ENCODE peak calls at places on chromosome 22, in four cellular contexts. O is HCT116, Q is K562, I is HepG2. D is an unnamed sample.

GRCh38 chr22:42648368-42649260 is 578 bp downstream of the CYB5R3 start:
- DNase-seq in Q (no peak), O (no peak), I (peak), D (no peak)

GRCh38 chr22:19903513-19903912 is 38.1 kb upstream of the COMT start:
- DNase-seq in Q (no peak), O (no peak), I (no peak), D (no peak)

GRCh38 chr22:22752556-22753477 is 108.4 kb downstream of the GGTLC2 start:
- DNase-seq in I (no peak), O (no peak), Q (peak), D (no peak)

GRCh38 chr22:16932577-16932976 is 75.4 kb downstream of the GAB4 start:
- DNase-seq in Q (no peak), O (no peak), I (peak), D (no peak)

GRCh38 chr22:25131198-25131887 is 68.3 kb upstream of the CRYBB3 start:
- DNase-seq in O (no peak), I (no peak), Q (no peak), D (no peak)

GRCh38 chr22:29216873-29217666 is 11.4 kb downstream of the EMID1 start:
- DNase-seq in I (peak), Q (no peak), O (no peak), D (no peak)

GRCh38 chr22:30206964-30207363 is 39.6 kb downstream of the LIF start:
- DNase-seq in O (peak), I (peak), Q (no peak), D (peak)

GRCh38 chr22:17665884-17666283 is 27.3 kb downstream of the BCL2L13 start:
- DNase-seq in O (no peak), Q (no peak), I (no peak), D (no peak)

GRCh38 chr22:41197808-41198585 is 7.1 kb upstream of the L3MBTL2 start:
- DNase-seq in I (no peak), Q (peak), O (no peak), D (no peak)

GRCh38 chr22:29310863-29311339 is 4.5 kb downstream of the GAS2L1 start:
- DNase-seq in I (peak), O (peak), Q (peak), D (no peak)

GRCh38 chr22:20582171-20582511 is 74.7 kb downstream of the MED15 start:
- DNase-seq in O (no peak), I (no peak), Q (no peak), D (no peak)

GRCh38 chr22:22948651-22949611 is 61.3 kb downstream of the IGLL5 start:
- DNase-seq in O (no peak), I (no peak), Q (peak), D (no peak)

GRCh38 chr22:28442264-28442950 is 237.2 kb downstream of the TTC28 start:
- DNase-seq in Q (peak), O (peak), I (peak), D (no peak)

GRCh38 chr22:29704528-29705285 is 15.1 kb upstream of the CABP7 start:
- DNase-seq in Q (no peak), O (no peak), I (peak), D (no peak)

GRCh38 chr22:27019827-27020226 is 362.4 kb downstream of the MIAT start:
- DNase-seq in O (no peak), Q (no peak), I (no peak), D (no peak)

GRCh38 chr22:19751497-19752245 is 8.9 kb upstream of the TBX1 start:
- DNase-seq in I (no peak), Q (no peak), O (no peak), D (no peak)

GRCh38 chr22:20121856-20122415 is 4.9 kb upstream of the TRMT2A start:
- DNase-seq in Q (no peak), O (no peak), I (no peak), D (no peak)

GRCh38 chr22:24583221-24583971 is 9.5 kb downstream of the LRRC75B start:
- DNase-seq in I (peak), O (no peak), Q (no peak), D (no peak)

GRCh38 chr22:33720166-33720878 is 200.0 kb downstream of the LARGE1 start:
- DNase-seq in Q (no peak), I (peak), O (no peak), D (no peak)

GRCh38 chr22:19817561-19818263 is 37.0 kb downstream of the GNB1L start:
- DNase-seq in Q (no peak), I (no peak), O (no peak), D (no peak)

GRCh38 chr22:49177666-49178065 is 650.0 kb downstream of the BRD1 start:
- DNase-seq in I (no peak), Q (no peak), O (no peak), D (no peak)

GRCh38 chr22:49423125-49423650 is 404.5 kb downstream of the BRD1 start:
- DNase-seq in I (no peak), O (no peak), Q (no peak), D (no peak)

GRCh38 chr22:26660961-26661578 is 3.7 kb downstream of the MIAT start:
- DNase-seq in Q (no peak), O (no peak), I (no peak), D (no peak)

GRCh38 chr22:26579331-26579886 is 10.5 kb downstream of the TPST2 start:
- DNase-seq in O (no peak), Q (no peak), I (no peak), D (no peak)

DNA sequence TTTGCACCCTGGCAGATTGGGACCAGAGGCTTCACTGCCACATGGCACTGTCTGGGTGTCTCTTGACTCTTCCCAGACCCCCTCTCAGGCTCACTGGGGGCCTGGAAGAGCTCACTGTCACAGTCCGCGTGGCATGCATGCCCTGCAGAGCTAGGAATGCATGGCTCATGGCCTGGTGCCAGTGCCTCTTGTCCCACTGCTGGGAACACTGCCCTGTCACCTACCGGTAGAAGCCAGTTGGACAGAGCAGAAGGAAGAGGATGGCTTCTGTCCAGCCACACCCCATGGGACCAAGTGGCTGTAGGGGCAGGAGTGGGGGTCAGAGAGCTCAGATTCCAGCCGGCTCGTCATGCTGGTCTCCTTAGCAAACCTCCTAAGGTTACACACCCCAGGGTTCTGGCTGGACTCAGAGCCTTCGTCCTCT is 29.7 kb downstream of the MB start:
- DNase-seq in O (no peak), Q (no peak), I (no peak), D (no peak)
- TF ChIP-seq TCF7L2 in O (no peak), Q (no peak), I (no peak), D (no peak)

GRCh38 chr22:44345872-44346271 is 33.1 kb upstream of the SHISAL1 start:
- DNase-seq in Q (no peak), I (no peak), O (no peak), D (no peak)
- TF ChIP-seq POLR2AphosphoS5 in Q (no peak), I (no peak), O (no peak), D (no peak)

GRCh38 chr22:50606561-50607365 is 6.2 kb downstream of the MAPK8IP2 start:
- DNase-seq in Q (no peak), O (no peak), I (no peak), D (no peak)
- TF ChIP-seq TCF7L2 in Q (no peak), O (no peak), I (no peak), D (no peak)

GRCh38 chr22:32380991-32381390 is 23.3 kb downstream of the RFPL3 start:
- DNase-seq in O (no peak), Q (no peak), I (no peak), D (no peak)

GRCh38 chr22:32376681-32377080 is 19.0 kb downstream of the RFPL3 start:
- DNase-seq in O (no peak), Q (no peak), I (no peak), D (no peak)

GRCh38 chr22:32378703-32379272 is 21.1 kb downstream of the RFPL3 start:
- DNase-seq in O (peak), Q (peak), I (peak), D (no peak)

GRCh38 chr22:32375678-32376450 is 18.2 kb downstream of the RFPL3 start:
- DNase-seq in Q (no peak), O (no peak), I (no peak), D (no peak)
- TF ChIP-seq POLR2AphosphoS5 in Q (no peak), O (no peak), I (no peak), D (no peak)

GRCh38 chr22:47221840-47222615 is 459.6 kb downstream of the TBC1D22A start:
- DNase-seq in I (no peak), Q (no peak), O (no peak), D (no peak)

GRCh38 chr22:47218671-47219070 is 456.2 kb downstream of the TBC1D22A start:
- DNase-seq in I (no peak), Q (no peak), O (no peak), D (no peak)

GRCh38 chr22:47215851-47216250 is 453.4 kb downstream of the TBC1D22A start:
- DNase-seq in Q (no peak), O (no peak), I (no peak), D (no peak)

GRCh38 chr22:47220752-47221151 is 458.3 kb downstream of the TBC1D22A start:
- DNase-seq in O (no peak), Q (no peak), I (no peak), D (no peak)

GRCh38 chr22:47219789-47220188 is 457.3 kb downstream of the TBC1D22A start:
- DNase-seq in I (no peak), Q (no peak), O (no peak), D (no peak)
- TF ChIP-seq TCF7L2 in I (no peak), Q (no peak), O (no peak), D (no peak)

GRCh38 chr22:31250740-31251330 is 38.7 kb downstream of the LIMK2 start:
- DNase-seq in Q (no peak), I (peak), O (no peak), D (no peak)
- TF ChIP-seq POLR2AphosphoS5 in Q (no peak), I (no peak), O (no peak), D (no peak)

DNA sequence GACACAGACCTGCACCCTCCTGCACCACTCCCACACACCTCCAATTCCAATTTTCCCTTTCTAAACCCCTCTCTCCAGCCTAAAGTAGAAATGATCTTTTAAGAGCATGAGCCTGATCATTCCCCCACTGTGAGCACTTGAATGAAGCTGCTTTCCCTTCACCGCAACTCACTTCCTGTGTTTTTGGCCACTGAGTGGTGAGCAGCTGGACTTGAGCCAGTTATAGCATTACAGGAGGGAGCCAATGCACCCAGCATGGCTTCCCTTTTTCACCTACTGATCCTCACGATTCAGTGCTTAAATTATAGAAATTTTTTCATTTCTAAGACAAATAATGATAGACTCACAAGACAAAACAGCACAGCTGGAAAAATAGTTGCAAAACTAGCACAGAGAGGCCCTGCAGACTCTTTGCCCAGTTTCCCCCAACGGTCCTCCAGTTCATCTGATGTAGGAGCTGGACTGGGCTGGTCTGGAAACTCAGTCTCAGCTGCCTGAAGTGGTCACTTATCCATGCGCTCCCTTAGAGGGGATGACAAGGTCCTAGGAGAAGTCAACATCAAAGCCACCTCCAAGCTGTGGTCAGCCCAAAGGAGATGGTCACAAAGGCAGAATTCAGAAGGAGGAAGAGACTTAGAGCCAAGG is 9.8 kb upstream of the APOL4 start:
- DNase-seq in I (no peak), Q (no peak), O (no peak), D (no peak)
- TF ChIP-seq TCF7L2 in I (no peak), Q (no peak), O (no peak), D (no peak)

DNA sequence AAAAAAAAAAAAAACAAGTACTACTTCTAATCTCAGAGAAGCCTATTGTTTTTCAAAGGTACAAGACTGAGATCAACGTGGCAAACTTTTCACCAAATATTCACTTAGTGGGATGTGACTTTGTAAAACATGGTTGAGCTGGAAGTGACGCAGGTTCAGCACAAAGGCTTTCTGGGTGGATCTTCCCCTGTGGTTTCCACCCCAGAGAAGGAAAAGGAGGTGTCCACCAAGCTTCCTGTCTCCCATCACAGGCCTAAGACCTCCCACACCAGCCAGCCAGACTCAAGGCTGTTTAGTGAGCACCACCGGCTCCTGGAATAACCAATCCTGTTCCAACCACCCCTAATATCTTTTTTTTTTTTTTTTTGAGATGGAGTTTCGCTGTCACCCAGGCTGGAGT is 5.7 kb downstream of the TMEM184B start:
- DNase-seq in I (no peak), Q (peak), O (no peak), D (no peak)
- TF ChIP-seq POLR2AphosphoS5 in I (no peak), Q (no peak), O (no peak), D (no peak)

GRCh38 chr22:46062232-46062615 is 85.3 kb upstream of the WNT7B start:
- DNase-seq in Q (no peak), I (no peak), O (no peak), D (no peak)
- TF ChIP-seq TCF7L2 in Q (no peak), I (no peak), O (no peak), D (no peak)